ENCODE peak calls at places on chromosomes 12 and 14, in seven cellular contexts. T, R, D, W, Y, G and H are unnamed samples.
A peak's percentile ranks its signal among the peaks of the same experiment; 100 is the strongest.

GRCh38 chr12:54428050-54429013 is 9.3 kb upstream of the ITGA5 start:
- DNase-seq in T (no peak), R (no peak), D (peak; percentile 41), W (no peak), Y (no peak), G (no peak), H (no peak)

GRCh38 chr14:103867523-103867953 is 20.2 kb upstream of the PPP1R13B start:
- DNase-seq in T (peak; percentile 50), R (no peak), D (no peak), W (no peak), Y (no peak), G (peak; percentile 45), H (no peak)

GRCh38 chr12:107091381-107091780 is 2.0 kb downstream of the CRY1 start:
- DNase-seq in T (no peak), R (no peak), D (no peak), W (no peak), Y (no peak), G (no peak), H (no peak)

GRCh38 chr14:84643438-84643837 is 886.5 kb upstream of the FLRT2 start:
- DNase-seq in T (no peak), R (no peak), D (no peak), W (no peak), Y (no peak), G (no peak), H (no peak)

GRCh38 chr12:92640686-92641085 is 62.1 kb upstream of the PLEKHG7 start:
- DNase-seq in T (no peak), R (no peak), D (no peak), W (no peak), Y (no peak), G (no peak), H (no peak)

GRCh38 chr12:98422809-98423208 is 92.6 kb upstream of the TMPO start:
- DNase-seq in T (peak; percentile 80), R (no peak), D (no peak), W (no peak), Y (peak; percentile 29), G (no peak), H (no peak)

GRCh38 chr12:120939523-120939922 is 35.4 kb upstream of the SPPL3 start:
- DNase-seq in T (no peak), R (no peak), D (no peak), W (no peak), Y (no peak), G (no peak), H (no peak)

GRCh38 chr12:56311003-56311402 is 4.8 kb downstream of the CNPY2 start:
- DNase-seq in T (no peak), R (no peak), D (no peak), W (no peak), Y (no peak), G (no peak), H (no peak)

GRCh38 chr14:99784508-99784907 is 8.7 kb upstream of the EML1 start:
- DNase-seq in T (no peak), R (no peak), D (no peak), W (no peak), Y (peak; percentile 92), G (no peak), H (no peak)

GRCh38 chr12:83016226-83016835 is 329.6 kb downstream of the TMTC2 start:
- DNase-seq in T (no peak), R (peak; percentile 79), D (peak; percentile 14), W (no peak), Y (peak; percentile 5), G (no peak), H (no peak)

GRCh38 chr12:115528466-115528865 is 749.0 kb downstream of the MED13L start:
- DNase-seq in T (no peak), R (no peak), D (no peak), W (no peak), Y (no peak), G (no peak), H (no peak)

GRCh38 chr12:116319851-116320621 is 42.5 kb upstream of the MED13L start:
- DNase-seq in T (no peak), R (no peak), D (no peak), W (no peak), Y (no peak), G (peak; percentile 19), H (no peak)

GRCh38 chr12:132438726-132439125 is 51.2 kb upstream of the FBRSL1 start:
- DNase-seq in T (no peak), R (no peak), D (no peak), W (no peak), Y (no peak), G (no peak), H (no peak)

GRCh38 chr14:64412237-64412636 is 24.1 kb downstream of the MTHFD1 start:
- DNase-seq in T (no peak), R (no peak), D (no peak), W (no peak), Y (no peak), G (no peak), H (no peak)

GRCh38 chr12:121711925-121712461 is 559 bp upstream of the TMEM120B start:
- DNase-seq in T (no peak), R (no peak), D (no peak), W (no peak), Y (peak; percentile 35), G (no peak), H (no peak)

DNA sequence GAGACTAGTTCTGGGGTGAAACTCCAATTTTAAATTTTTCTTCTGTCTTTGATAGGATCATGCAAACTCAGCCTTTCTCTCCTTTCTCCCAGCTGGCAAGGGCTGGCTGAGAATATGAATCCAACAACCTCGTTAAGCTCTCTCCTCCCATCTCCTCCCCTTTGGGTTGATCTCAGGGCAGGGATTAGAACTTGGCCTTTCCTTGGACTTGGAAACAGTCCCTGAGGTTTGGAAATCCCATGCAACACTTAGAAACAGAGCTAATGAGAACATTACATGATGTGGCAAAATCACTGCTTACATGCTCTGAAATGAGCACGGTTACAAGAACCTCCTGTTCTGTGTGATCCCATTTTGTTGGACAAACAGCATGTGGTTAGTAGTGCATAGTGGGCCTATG is 31.6 kb downstream of the ACACB start:
- DNase-seq in T (no peak), R (no peak), D (no peak), W (no peak), Y (no peak), G (no peak), H (no peak)
- TF ChIP-seq YY1 in T (no peak), R (no peak), D (no peak), W (no peak), Y (no peak), G (no peak), H (no peak)

GRCh38 chr12:123141615-123142517 is 9.0 kb downstream of the PITPNM2 start:
- DNase-seq in T (no peak), R (peak; percentile 33), D (no peak), W (no peak), Y (peak; percentile 87), G (no peak), H (no peak)

GRCh38 chr12:123145211-123145610 is 5.7 kb downstream of the PITPNM2 start:
- DNase-seq in T (no peak), R (no peak), D (no peak), W (no peak), Y (no peak), G (no peak), H (no peak)

GRCh38 chr12:123142518-123142840 is 8.4 kb downstream of the PITPNM2 start:
- DNase-seq in T (no peak), R (no peak), D (no peak), W (no peak), Y (no peak), G (no peak), H (no peak)

GRCh38 chr12:123143753-123144461 is 7.0 kb downstream of the PITPNM2 start:
- DNase-seq in T (no peak), R (no peak), D (no peak), W (no peak), Y (no peak), G (no peak), H (no peak)

GRCh38 chr12:123142948-123143752 is 7.7 kb downstream of the PITPNM2 start:
- DNase-seq in T (no peak), R (peak; percentile 38), D (peak; percentile 52), W (no peak), Y (peak; percentile 66), G (no peak), H (no peak)
- TF ChIP-seq YY1 in T (no peak), R (no peak), D (no peak), W (no peak), Y (no peak), G (no peak), H (no peak)

GRCh38 chr12:6953417-6954315 is 2.5 kb downstream of the PTPN6 start:
- DNase-seq in T (no peak), R (no peak), D (no peak), W (peak; percentile 95), Y (no peak), G (peak; percentile 24), H (no peak)
- TF ChIP-seq YY1 in T (no peak), R (no peak), D (no peak), W (no peak), Y (no peak), G (no peak), H (no peak)

DNA sequence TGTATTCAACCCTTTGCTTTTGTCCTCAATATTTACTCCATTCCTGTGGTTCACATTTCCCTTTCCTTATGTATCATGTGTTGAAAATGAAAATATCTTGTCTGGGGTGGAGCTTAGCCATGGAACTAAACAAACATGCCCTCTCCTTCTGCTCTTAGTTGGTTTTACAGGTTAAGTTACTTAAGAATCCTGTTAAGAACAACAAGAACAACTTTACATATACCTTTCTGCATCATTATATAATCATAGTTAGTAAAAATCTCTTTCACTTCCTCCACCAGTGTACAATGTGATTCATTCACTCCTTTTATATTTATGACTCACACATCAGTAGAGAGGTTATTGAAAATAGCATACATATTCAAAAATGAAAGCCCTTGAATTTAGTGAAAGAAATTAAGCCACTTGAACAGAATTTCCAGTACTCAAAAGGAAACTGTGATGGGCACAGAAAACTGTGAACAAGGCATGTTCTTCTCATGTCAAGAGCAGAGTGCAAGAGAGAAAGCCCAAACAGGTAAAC is 307.7 kb downstream of the CCDC91 start:
- DNase-seq in T (no peak), R (peak; percentile 7), D (no peak), W (peak; percentile 21), Y (no peak), G (no peak), H (no peak)
- TF ChIP-seq YY1 in T (no peak), R (no peak), D (no peak), W (no peak), Y (no peak), G (no peak), H (no peak)

GRCh38 chr12:87254371-87255030 is 774.7 kb downstream of the C12orf50 start:
- DNase-seq in T (no peak), R (no peak), D (no peak), W (no peak), Y (no peak), G (no peak), H (no peak)

GRCh38 chr12:87253157-87253556 is 776.0 kb downstream of the C12orf50 start:
- DNase-seq in T (no peak), R (no peak), D (no peak), W (no peak), Y (no peak), G (no peak), H (no peak)
- TF ChIP-seq YY1 in T (no peak), R (no peak), D (no peak), W (no peak), Y (no peak), G (no peak), H (no peak)